ENCODE peak calls at places on chromosomes 13 and 19, in nine cellular contexts. One of them, this sample, is unnamed.

GRCh38 chr13:54357284-54357933 is 1328.8 kb downstream of the OLFM4 start:
- DNase-seq in esophagus muscularis mucosa: no peak
- DNase-seq in fibroblast of lung: no peak
- DNase-seq in cardiac muscle cell: no peak
- DNase-seq in tibial nerve: no peak
- DNase-seq in WERI-Rb-1: peak; percentile 5
- DNase-seq in A549: no peak
- DNase-seq in AG10803: no peak
- DNase-seq in thoracic aorta: no peak
- DNase-seq in this sample: no peak

GRCh38 chr19:46787331-46788100 is 878 bp downstream of the SLC1A5 start:
- DNase-seq in esophagus muscularis mucosa: peak; percentile 93
- DNase-seq in fibroblast of lung: peak; percentile 63
- DNase-seq in cardiac muscle cell: peak; percentile 65
- DNase-seq in tibial nerve: peak; percentile 53
- DNase-seq in WERI-Rb-1: peak; percentile 83
- DNase-seq in A549: peak; percentile 79
- DNase-seq in AG10803: peak; percentile 76
- DNase-seq in thoracic aorta: no peak
- DNase-seq in this sample: peak; percentile 45

GRCh38 chr13:78595819-78596700 is 7.3 kb downstream of the POU4F1 start:
- DNase-seq in esophagus muscularis mucosa: no peak
- DNase-seq in fibroblast of lung: no peak
- DNase-seq in cardiac muscle cell: peak; percentile 62
- DNase-seq in tibial nerve: no peak
- DNase-seq in WERI-Rb-1: no peak
- DNase-seq in A549: peak; percentile 19
- DNase-seq in AG10803: no peak
- DNase-seq in thoracic aorta: no peak
- DNase-seq in this sample: no peak

GRCh38 chr13:42594577-42595571 is 20.9 kb downstream of the TNFSF11 start:
- DNase-seq in esophagus muscularis mucosa: no peak
- DNase-seq in fibroblast of lung: peak; percentile 27
- DNase-seq in cardiac muscle cell: peak; percentile 81
- DNase-seq in tibial nerve: peak; percentile 65
- DNase-seq in WERI-Rb-1: peak; percentile 18
- DNase-seq in A549: peak; percentile 54
- DNase-seq in AG10803: peak; percentile 76
- DNase-seq in thoracic aorta: no peak
- DNase-seq in this sample: peak; percentile 80

GRCh38 chr19:18044825-18045304 is 36.9 kb downstream of the ARRDC2 start:
- DNase-seq in esophagus muscularis mucosa: no peak
- DNase-seq in fibroblast of lung: peak; percentile 63
- DNase-seq in cardiac muscle cell: no peak
- DNase-seq in tibial nerve: peak; percentile 58
- DNase-seq in WERI-Rb-1: peak; percentile 96
- DNase-seq in A549: peak; percentile 27
- DNase-seq in AG10803: peak; percentile 67
- DNase-seq in thoracic aorta: no peak
- DNase-seq in this sample: peak; percentile 96

GRCh38 chr19:43525836-43526771 is 897 bp downstream of the ETHE1 start:
- DNase-seq in esophagus muscularis mucosa: no peak
- DNase-seq in fibroblast of lung: no peak
- DNase-seq in cardiac muscle cell: peak; percentile 49
- DNase-seq in tibial nerve: no peak
- DNase-seq in WERI-Rb-1: no peak
- DNase-seq in A549: no peak
- DNase-seq in AG10803: no peak
- DNase-seq in thoracic aorta: no peak
- DNase-seq in this sample: peak; percentile 23

GRCh38 chr13:73816702-73817101 is 317.5 kb downstream of the KLF12 start:
- DNase-seq in esophagus muscularis mucosa: no peak
- DNase-seq in fibroblast of lung: no peak
- DNase-seq in cardiac muscle cell: no peak
- DNase-seq in tibial nerve: no peak
- DNase-seq in WERI-Rb-1: no peak
- DNase-seq in A549: no peak
- DNase-seq in AG10803: no peak
- DNase-seq in thoracic aorta: no peak
- DNase-seq in this sample: no peak

GRCh38 chr19:15452111-15453047 is 2.6 kb upstream of the WIZ start:
- DNase-seq in esophagus muscularis mucosa: peak; percentile 95
- DNase-seq in fibroblast of lung: peak; percentile 68
- DNase-seq in cardiac muscle cell: peak; percentile 90
- DNase-seq in tibial nerve: peak; percentile 90
- DNase-seq in WERI-Rb-1: peak; percentile 40
- DNase-seq in A549: peak; percentile 86
- DNase-seq in AG10803: peak; percentile 79
- DNase-seq in thoracic aorta: peak; percentile 49
- DNase-seq in this sample: no peak

GRCh38 chr19:45348367-45349125 is 8.0 kb downstream of the KLC3 start:
- DNase-seq in esophagus muscularis mucosa: no peak
- DNase-seq in fibroblast of lung: no peak
- DNase-seq in cardiac muscle cell: no peak
- DNase-seq in tibial nerve: no peak
- DNase-seq in WERI-Rb-1: no peak
- DNase-seq in A549: no peak
- DNase-seq in AG10803: no peak
- DNase-seq in thoracic aorta: no peak
- DNase-seq in this sample: no peak

GRCh38 chr19:35123573-35123972 is 8.0 kb downstream of the FXYD3 start:
- DNase-seq in esophagus muscularis mucosa: no peak
- DNase-seq in fibroblast of lung: no peak
- DNase-seq in cardiac muscle cell: no peak
- DNase-seq in tibial nerve: peak; percentile 67
- DNase-seq in WERI-Rb-1: no peak
- DNase-seq in A549: no peak
- DNase-seq in AG10803: peak; percentile 73
- DNase-seq in thoracic aorta: peak; percentile 50
- DNase-seq in this sample: no peak

GRCh38 chr19:3067549-3067948 is 5.3 kb upstream of the TLE5 start:
- DNase-seq in esophagus muscularis mucosa: no peak
- DNase-seq in fibroblast of lung: no peak
- DNase-seq in cardiac muscle cell: no peak
- DNase-seq in tibial nerve: no peak
- DNase-seq in WERI-Rb-1: no peak
- DNase-seq in A549: no peak
- DNase-seq in AG10803: no peak
- DNase-seq in thoracic aorta: no peak
- DNase-seq in this sample: no peak

GRCh38 chr19:35740108-35740422 is 2.2 kb downstream of the IGFLR1 start:
- DNase-seq in esophagus muscularis mucosa: no peak
- DNase-seq in fibroblast of lung: no peak
- DNase-seq in cardiac muscle cell: no peak
- DNase-seq in tibial nerve: no peak
- DNase-seq in WERI-Rb-1: no peak
- DNase-seq in A549: no peak
- DNase-seq in AG10803: no peak
- DNase-seq in thoracic aorta: no peak
- DNase-seq in this sample: no peak

GRCh38 chr13:71877280-71877653 is 10.3 kb upstream of the DACH1 start:
- DNase-seq in esophagus muscularis mucosa: no peak
- DNase-seq in fibroblast of lung: peak; percentile 8
- DNase-seq in cardiac muscle cell: no peak
- DNase-seq in tibial nerve: no peak
- DNase-seq in WERI-Rb-1: no peak
- DNase-seq in A549: no peak
- DNase-seq in AG10803: no peak
- DNase-seq in thoracic aorta: no peak
- DNase-seq in this sample: no peak

DNA sequence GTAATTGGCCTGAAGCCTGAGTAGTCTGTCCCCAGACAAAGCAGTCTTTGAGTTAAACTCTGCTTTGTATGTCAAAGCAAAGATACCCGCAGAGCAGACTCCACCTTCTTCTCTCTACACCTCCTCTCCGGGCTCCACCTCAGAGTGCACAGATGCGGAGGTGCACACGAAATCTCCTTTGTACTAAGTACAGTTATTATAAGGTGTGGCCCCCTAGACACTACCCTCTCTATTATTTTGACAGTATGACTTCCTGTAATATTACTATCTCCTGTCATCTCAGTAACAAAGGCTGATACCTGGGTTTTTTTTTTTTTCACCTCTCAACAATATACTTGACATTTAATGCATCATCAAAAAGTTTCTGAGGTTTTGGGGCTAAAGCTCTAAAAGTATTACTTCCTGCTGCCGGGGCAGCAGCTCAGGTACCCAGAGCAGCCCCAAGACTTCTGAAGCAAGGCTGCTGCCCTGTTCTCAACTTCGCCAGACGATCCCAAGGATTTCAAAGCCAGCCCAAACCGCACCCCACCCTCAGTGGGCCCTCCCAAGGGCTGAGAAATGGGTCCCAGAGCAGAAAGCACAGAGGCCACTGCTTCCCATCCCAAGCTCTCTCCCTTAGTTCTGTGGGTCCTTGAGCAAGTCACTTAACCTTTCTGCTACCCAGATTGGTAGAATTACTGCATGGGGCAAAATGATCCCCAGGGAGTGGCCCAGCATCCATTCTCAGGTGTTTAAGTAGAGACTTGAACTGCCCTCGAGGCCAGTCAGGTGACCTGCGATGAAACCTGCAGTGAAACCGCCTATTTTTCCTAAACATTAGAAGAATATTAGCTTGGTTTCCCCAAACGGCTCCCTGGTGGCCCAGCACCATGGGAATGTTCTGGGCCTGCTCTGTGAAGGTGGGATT is 180.6 kb downstream of the FOXO1 start:
- DNase-seq in esophagus muscularis mucosa: no peak
- DNase-seq in fibroblast of lung: no peak
- DNase-seq in cardiac muscle cell: no peak
- DNase-seq in tibial nerve: no peak
- DNase-seq in WERI-Rb-1: no peak
- DNase-seq in A549: no peak
- DNase-seq in AG10803: no peak
- DNase-seq in thoracic aorta: no peak
- DNase-seq in this sample: peak; percentile 65
- H3K4me3 ChIP-seq in esophagus muscularis mucosa: no peak overlapping the region
- H3K4me3 ChIP-seq in fibroblast of lung: no peak overlapping the region
- H3K4me3 ChIP-seq in cardiac muscle cell: no peak overlapping the region
- H3K4me3 ChIP-seq in tibial nerve: no peak overlapping the region
- H3K4me3 ChIP-seq in WERI-Rb-1: no peak overlapping the region
- H3K4me3 ChIP-seq in A549: no peak overlapping the region
- H3K4me3 ChIP-seq in AG10803: no peak overlapping the region
- H3K4me3 ChIP-seq in thoracic aorta: no peak overlapping the region
- H3K4me3 ChIP-seq in this sample: no peak overlapping the region

GRCh38 chr13:103772576-103772975 is 706.4 kb upstream of the SLC10A2 start:
- DNase-seq in esophagus muscularis mucosa: no peak
- DNase-seq in fibroblast of lung: no peak
- DNase-seq in cardiac muscle cell: no peak
- DNase-seq in tibial nerve: no peak
- DNase-seq in WERI-Rb-1: peak; percentile 44
- DNase-seq in A549: peak; percentile 12
- DNase-seq in AG10803: no peak
- DNase-seq in thoracic aorta: no peak
- DNase-seq in this sample: peak; percentile 3
- TF ChIP-seq CTCF in esophagus muscularis mucosa: no peak
- TF ChIP-seq CTCF in fibroblast of lung: no peak
- TF ChIP-seq CTCF in cardiac muscle cell: no peak
- TF ChIP-seq CTCF in tibial nerve: no peak
- TF ChIP-seq CTCF in WERI-Rb-1: peak; percentile 57
- TF ChIP-seq CTCF in A549: peak; percentile 19
- TF ChIP-seq CTCF in AG10803: no peak
- TF ChIP-seq CTCF in thoracic aorta: no peak
- TF ChIP-seq CTCF in this sample: peak; percentile 3

GRCh38 chr13:98970293-98970692 is 7.6 kb downstream of the DOCK9 start:
- DNase-seq in esophagus muscularis mucosa: no peak
- DNase-seq in fibroblast of lung: no peak
- DNase-seq in cardiac muscle cell: peak; percentile 69
- DNase-seq in tibial nerve: no peak
- DNase-seq in WERI-Rb-1: no peak
- DNase-seq in A549: no peak
- DNase-seq in AG10803: no peak
- DNase-seq in thoracic aorta: no peak
- DNase-seq in this sample: no peak
- H3K4me3 ChIP-seq in esophagus muscularis mucosa: no peak overlapping the region
- H3K4me3 ChIP-seq in fibroblast of lung: no peak overlapping the region
- H3K4me3 ChIP-seq in cardiac muscle cell: no peak overlapping the region
- H3K4me3 ChIP-seq in tibial nerve: no peak overlapping the region
- H3K4me3 ChIP-seq in WERI-Rb-1: no peak overlapping the region
- H3K4me3 ChIP-seq in A549: no peak overlapping the region
- H3K4me3 ChIP-seq in AG10803: no peak overlapping the region
- H3K4me3 ChIP-seq in thoracic aorta: no peak overlapping the region
- H3K4me3 ChIP-seq in this sample: no peak overlapping the region

GRCh38 chr13:49098771-49099512 is 121.2 kb upstream of the MLNR start:
- DNase-seq in esophagus muscularis mucosa: no peak
- DNase-seq in fibroblast of lung: peak; percentile 40
- DNase-seq in cardiac muscle cell: no peak
- DNase-seq in tibial nerve: no peak
- DNase-seq in WERI-Rb-1: no peak
- DNase-seq in A549: peak; percentile 39
- DNase-seq in AG10803: peak; percentile 15
- DNase-seq in thoracic aorta: no peak
- DNase-seq in this sample: peak; percentile 45
- TF ChIP-seq CTCF in esophagus muscularis mucosa: peak; percentile 29
- TF ChIP-seq CTCF in fibroblast of lung: no peak
- TF ChIP-seq CTCF in cardiac muscle cell: peak; percentile 42
- TF ChIP-seq CTCF in tibial nerve: peak; percentile 30
- TF ChIP-seq CTCF in WERI-Rb-1: no peak
- TF ChIP-seq CTCF in A549: peak; percentile 36
- TF ChIP-seq CTCF in AG10803: peak; percentile 26
- TF ChIP-seq CTCF in thoracic aorta: no peak
- TF ChIP-seq CTCF in this sample: peak; percentile 14

DNA sequence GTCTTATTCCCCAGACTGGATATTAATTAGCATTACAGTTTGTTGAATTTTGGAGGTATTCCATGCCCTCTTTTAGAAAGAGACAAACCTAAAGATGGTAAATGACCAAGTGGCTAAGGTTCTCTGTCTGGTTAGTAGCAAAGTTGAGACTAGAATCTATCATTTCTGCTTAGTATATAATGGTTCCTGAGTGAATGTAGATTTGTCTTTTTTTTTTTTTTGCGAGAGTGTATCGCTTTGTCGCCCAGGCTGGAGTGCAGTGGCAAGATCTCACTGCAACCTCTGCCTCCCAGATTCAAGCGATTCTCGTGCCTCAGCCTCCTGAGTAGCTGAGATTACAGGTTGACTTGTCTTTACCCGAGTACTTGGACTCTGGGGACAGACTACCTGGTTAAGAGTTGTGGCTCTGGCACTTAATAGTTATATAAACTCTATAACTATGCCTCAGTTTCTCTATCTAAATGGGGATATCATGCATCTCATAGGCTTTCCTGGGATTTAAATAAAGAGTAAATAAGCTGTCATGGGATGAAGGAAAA is 2.7 kb downstream of the NAA16 start:
- DNase-seq in esophagus muscularis mucosa: no peak
- DNase-seq in fibroblast of lung: no peak
- DNase-seq in cardiac muscle cell: no peak
- DNase-seq in tibial nerve: no peak
- DNase-seq in WERI-Rb-1: no peak
- DNase-seq in A549: no peak
- DNase-seq in AG10803: no peak
- DNase-seq in thoracic aorta: no peak
- DNase-seq in this sample: no peak
- H3K4me3 ChIP-seq in esophagus muscularis mucosa: peak overlapping the region; percentile 87
- H3K4me3 ChIP-seq in fibroblast of lung: peak overlapping the region; percentile 99
- H3K4me3 ChIP-seq in cardiac muscle cell: peak overlapping the region; percentile 92
- H3K4me3 ChIP-seq in tibial nerve: no peak overlapping the region
- H3K4me3 ChIP-seq in WERI-Rb-1: no peak overlapping the region
- H3K4me3 ChIP-seq in A549: no peak overlapping the region
- H3K4me3 ChIP-seq in AG10803: peak overlapping the region; percentile 88
- H3K4me3 ChIP-seq in thoracic aorta: no peak overlapping the region
- H3K4me3 ChIP-seq in this sample: no peak overlapping the region